ENCODE peak calls at places on chromosome 5, in seven cellular contexts. I is psoas muscle, Z is GM23338, X is mucosa of descending colon, E is hepatocyte, S is mesendoderm, H is epithelial cell of proximal tubule. C is an unnamed sample.

GRCh38 chr5:143182901-143183820 is 220.3 kb downstream of the NR3C1 start:
- DNase-seq in I (peak; percentile 35), Z (no peak), X (no peak), E (peak; percentile 50), S (peak; percentile 27), H (no peak), C (peak; percentile 91)

GRCh38 chr5:60652206-60652605 is 47.8 kb downstream of the DEPDC1B start:
- DNase-seq in I (no peak), Z (no peak), X (no peak), E (no peak), S (peak; percentile 29), H (peak; percentile 72), C (peak; percentile 92)

GRCh38 chr5:178289438-178289837 is 56.8 kb upstream of the PHYKPL start:
- DNase-seq in I (peak; percentile 4), Z (no peak), X (no peak), E (no peak), S (no peak), H (no peak), C (no peak)

GRCh38 chr5:88805151-88805784 is 77.7 kb downstream of the MEF2C start:
- DNase-seq in I (no peak), Z (no peak), X (no peak), E (no peak), S (peak; percentile 32), H (no peak), C (no peak)

GRCh38 chr5:1801954-1802295 is 718 bp downstream of the NDUFS6 start:
- DNase-seq in I (no peak), Z (peak; percentile 73), X (no peak), E (peak; percentile 37), S (peak; percentile 71), H (no peak), C (no peak)

GRCh38 chr5:139461698-139462097 is 845 bp downstream of the ECSCR start:
- DNase-seq in I (no peak), Z (no peak), X (no peak), E (no peak), S (peak; percentile 52), H (no peak), C (no peak)

GRCh38 chr5:82975812-82976211 is 101.4 kb downstream of the TMEM167A start:
- DNase-seq in I (no peak), Z (no peak), X (no peak), E (no peak), S (no peak), H (no peak), C (no peak)

GRCh38 chr5:40842351-40842750 is 1.2 kb downstream of the CARD6 start:
- DNase-seq in I (no peak), Z (no peak), X (no peak), E (no peak), S (no peak), H (no peak), C (peak; percentile 38)

GRCh38 chr5:68265822-68266395 is 50.4 kb downstream of the PIK3R1 start:
- DNase-seq in I (no peak), Z (no peak), X (no peak), E (no peak), S (no peak), H (no peak), C (peak; percentile 35)

GRCh38 chr5:141513021-141513626 is 24.2 kb downstream of the PCDHGC5 start:
- DNase-seq in I (peak; percentile 44), Z (peak; percentile 51), X (peak; percentile 65), E (no peak), S (peak; percentile 61), H (no peak), C (peak; percentile 66)

GRCh38 chr5:127931396-127931795 is 152.2 kb upstream of the SLC12A2 start:
- DNase-seq in I (no peak), Z (no peak), X (no peak), E (no peak), S (no peak), H (no peak), C (no peak)

GRCh38 chr5:137737349-137738256 is 1.7 kb upstream of the KLHL3 start:
- DNase-seq in I (no peak), Z (no peak), X (no peak), E (no peak), S (peak; percentile 66), H (no peak), C (peak; percentile 25)

GRCh38 chr5:40603378-40603777 is 76.3 kb upstream of the PTGER4 start:
- DNase-seq in I (no peak), Z (no peak), X (no peak), E (no peak), S (no peak), H (no peak), C (no peak)

GRCh38 chr5:142821733-142822487 is 51.7 kb downstream of the ARHGAP26 start:
- DNase-seq in I (no peak), Z (no peak), X (no peak), E (peak; percentile 67), S (no peak), H (peak; percentile 90), C (peak; percentile 71)

GRCh38 chr5:78518365-78519197 is 130.0 kb downstream of the LHFPL2 start:
- DNase-seq in I (peak; percentile 52), Z (peak; percentile 44), X (peak; percentile 59), E (peak; percentile 86), S (peak; percentile 90), H (no peak), C (peak; percentile 69)

GRCh38 chr5:98796197-98796972 is 22.9 kb downstream of the RGMB start:
- DNase-seq in I (no peak), Z (peak; percentile 81), X (no peak), E (peak; percentile 68), S (peak; percentile 82), H (no peak), C (peak; percentile 67)

GRCh38 chr5:138716456-138716924 is 36.7 kb upstream of the CTNNA1 start:
- DNase-seq in I (no peak), Z (peak; percentile 38), X (no peak), E (no peak), S (peak; percentile 45), H (no peak), C (no peak)

GRCh38 chr5:78563621-78564020 is 85.0 kb downstream of the LHFPL2 start:
- DNase-seq in I (no peak), Z (no peak), X (no peak), E (no peak), S (peak; percentile 44), H (no peak), C (peak; percentile 78)

GRCh38 chr5:135251099-135251498 is 147.9 kb downstream of the MACROH2A1 start:
- DNase-seq in I (no peak), Z (no peak), X (no peak), E (no peak), S (no peak), H (no peak), C (no peak)

GRCh38 chr5:180291234-180291940 is 496 bp downstream of the MAPK9 start:
- DNase-seq in I (no peak), Z (peak; percentile 51), X (peak; percentile 49), E (no peak), S (peak; percentile 42), H (no peak), C (no peak)

GRCh38 chr5:124544366-124545055 is 201.9 kb downstream of the ZNF608 start:
- DNase-seq in I (no peak), Z (no peak), X (no peak), E (peak; percentile 37), S (peak; percentile 59), H (peak; percentile 48), C (no peak)

GRCh38 chr5:58544926-58545325 is 37.9 kb upstream of the RAB3C start:
- DNase-seq in I (no peak), Z (no peak), X (no peak), E (no peak), S (no peak), H (no peak), C (no peak)

GRCh38 chr5:55141945-55142690 is 17.9 kb upstream of the GPX8 start:
- DNase-seq in I (no peak), Z (no peak), X (no peak), E (no peak), S (peak; percentile 15), H (no peak), C (no peak)
- H3K4me3 ChIP-seq in I (no peak overlapping the region), Z (no peak overlapping the region), X (no peak overlapping the region), E (no peak overlapping the region), S (no peak overlapping the region), H (no peak overlapping the region), C (no peak overlapping the region)

GRCh38 chr5:172561151-172561550 is 79.9 kb upstream of the NEURL1B start:
- DNase-seq in I (no peak), Z (no peak), X (no peak), E (no peak), S (no peak), H (no peak), C (no peak)

GRCh38 chr5:172556971-172557461 is 84.0 kb upstream of the NEURL1B start:
- DNase-seq in I (no peak), Z (no peak), X (no peak), E (no peak), S (no peak), H (no peak), C (peak; percentile 30)

GRCh38 chr5:172559004-172559932 is 81.8 kb upstream of the NEURL1B start:
- DNase-seq in I (peak; percentile 48), Z (no peak), X (peak; percentile 44), E (peak; percentile 38), S (no peak), H (peak; percentile 38), C (peak; percentile 78)

GRCh38 chr5:172556262-172556661 is 84.8 kb upstream of the NEURL1B start:
- DNase-seq in I (no peak), Z (no peak), X (no peak), E (no peak), S (no peak), H (no peak), C (no peak)

DNA sequence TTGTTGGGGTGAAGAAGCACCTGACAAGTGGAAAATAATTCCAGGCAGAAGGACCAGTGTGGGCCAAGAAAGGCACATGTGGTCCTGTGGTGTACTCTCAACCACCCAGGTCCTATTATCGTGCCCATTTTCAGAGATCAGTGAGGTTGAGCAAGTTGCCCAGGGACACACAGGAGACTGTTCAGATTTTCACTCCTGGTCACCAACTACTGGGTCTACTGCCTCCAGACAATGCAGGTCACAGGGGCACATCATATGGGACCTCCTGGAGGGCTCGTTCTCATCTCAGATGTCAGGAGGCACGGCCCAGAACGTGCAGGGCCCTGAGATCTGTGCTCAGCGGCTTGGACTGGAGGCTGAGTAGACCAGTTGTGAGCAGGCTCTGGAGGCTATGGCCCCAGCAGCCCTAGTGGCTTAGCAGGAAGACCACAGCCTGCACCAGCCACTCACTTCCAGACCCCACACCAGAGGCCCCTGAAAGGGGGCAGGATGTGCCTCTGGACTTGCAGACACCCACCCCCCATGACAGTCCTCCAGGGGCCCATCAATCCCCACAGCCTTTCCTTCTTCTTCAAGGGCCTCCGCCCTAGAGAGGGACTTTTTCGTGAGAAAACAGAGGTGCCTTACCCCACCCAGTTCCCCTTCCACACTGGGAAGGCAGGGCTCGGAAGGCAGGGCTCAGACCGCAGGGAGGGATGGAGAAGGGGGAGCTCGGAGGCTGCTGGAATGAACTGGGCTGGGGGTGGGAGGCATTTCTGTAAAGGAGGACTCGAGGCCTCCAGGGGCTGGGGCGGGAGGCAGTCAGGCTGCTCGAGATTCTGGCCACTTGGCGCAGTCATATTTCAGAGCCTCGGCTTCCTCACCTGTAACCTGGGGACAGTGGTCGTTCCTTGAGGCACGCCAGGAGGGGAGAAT is 82.7 kb upstream of the NEURL1B start:
- DNase-seq in I (no peak), Z (no peak), X (no peak), E (no peak), S (no peak), H (no peak), C (no peak)
- H3K4me3 ChIP-seq in I (peak overlapping the region; percentile 46), Z (no peak overlapping the region), X (no peak overlapping the region), E (no peak overlapping the region), S (no peak overlapping the region), H (peak overlapping the region; percentile 23), C (peak overlapping the region; percentile 29)

GRCh38 chr5:10442581-10442980 is 902 bp downstream of the ROPN1L start:
- DNase-seq in I (no peak), Z (no peak), X (no peak), E (no peak), S (no peak), H (no peak), C (peak; percentile 88)
- H3K4me3 ChIP-seq in I (peak overlapping the region; percentile 79), Z (peak overlapping the region; percentile 85), X (no peak overlapping the region), E (no peak overlapping the region), S (no peak overlapping the region), H (peak overlapping the region; percentile 59), C (peak overlapping the region; percentile 72)

GRCh38 chr5:67061511-67061910 is 135.1 kb downstream of the CD180 start:
- DNase-seq in I (no peak), Z (no peak), X (no peak), E (no peak), S (no peak), H (no peak), C (no peak)
- H3K4me3 ChIP-seq in I (no peak overlapping the region), Z (no peak overlapping the region), X (no peak overlapping the region), E (no peak overlapping the region), S (no peak overlapping the region), H (no peak overlapping the region), C (no peak overlapping the region)